ENCODE peak calls at places on chromosomes 12 and 14, in ten cellular contexts. One of them, this sample, is unnamed. For H3K4me1, the result is how much of the 10 kb centered on the place peaks cover.

GRCh38 chr12:108509806-108510205 is 5.3 kb upstream of the FICD start:
- DNase-seq in MM.1S: no peak
- DNase-seq in IMR-90: no peak
- DNase-seq in K562: no peak
- DNase-seq in A549: no peak
- DNase-seq in GM23338: no peak
- DNase-seq in fibroblast of lung: no peak
- DNase-seq in SK-N-SH: no peak
- DNase-seq in endothelial cell of umbilical vein: no peak
- DNase-seq in OCI-LY7: no peak
- DNase-seq in this sample: no peak

GRCh38 chr12:62895351-62895750 is 39.6 kb downstream of the PPM1H start:
- DNase-seq in SK-N-SH: no peak
- DNase-seq in IMR-90: no peak
- DNase-seq in GM23338: peak
- DNase-seq in MM.1S: no peak
- DNase-seq in fibroblast of lung: no peak
- DNase-seq in endothelial cell of umbilical vein: no peak
- DNase-seq in OCI-LY7: no peak
- DNase-seq in K562: no peak
- DNase-seq in A549: no peak
- DNase-seq in this sample: no peak

GRCh38 chr12:127209318-127209717 is 1057.7 kb upstream of the TMEM132C start:
- DNase-seq in K562: no peak
- DNase-seq in IMR-90: no peak
- DNase-seq in GM23338: no peak
- DNase-seq in SK-N-SH: no peak
- DNase-seq in A549: no peak
- DNase-seq in fibroblast of lung: no peak
- DNase-seq in endothelial cell of umbilical vein: no peak
- DNase-seq in MM.1S: no peak
- DNase-seq in OCI-LY7: no peak
- DNase-seq in this sample: no peak

GRCh38 chr12:5395443-5396401 is 36.2 kb upstream of the NTF3 start:
- DNase-seq in MM.1S: no peak
- DNase-seq in OCI-LY7: no peak
- DNase-seq in endothelial cell of umbilical vein: no peak
- DNase-seq in A549: no peak
- DNase-seq in IMR-90: no peak
- DNase-seq in K562: peak
- DNase-seq in GM23338: peak
- DNase-seq in fibroblast of lung: no peak
- DNase-seq in SK-N-SH: no peak
- DNase-seq in this sample: no peak

GRCh38 chr14:32129124-32129523 is 52.0 kb downstream of the ARHGAP5 start:
- DNase-seq in OCI-LY7: no peak
- DNase-seq in GM23338: no peak
- DNase-seq in SK-N-SH: no peak
- DNase-seq in endothelial cell of umbilical vein: no peak
- DNase-seq in MM.1S: no peak
- DNase-seq in K562: no peak
- DNase-seq in fibroblast of lung: peak
- DNase-seq in IMR-90: peak
- DNase-seq in A549: peak
- DNase-seq in this sample: no peak

GRCh38 chr14:37114039-37114438 is 58.4 kb downstream of the SLC25A21 start:
- DNase-seq in OCI-LY7: no peak
- DNase-seq in fibroblast of lung: peak
- DNase-seq in endothelial cell of umbilical vein: no peak
- DNase-seq in SK-N-SH: no peak
- DNase-seq in K562: no peak
- DNase-seq in GM23338: no peak
- DNase-seq in IMR-90: no peak
- DNase-seq in MM.1S: no peak
- DNase-seq in A549: peak
- DNase-seq in this sample: no peak

GRCh38 chr12:116717466-116718457 is 20.1 kb downstream of the SPRING1 start:
- DNase-seq in IMR-90: peak
- DNase-seq in OCI-LY7: no peak
- DNase-seq in A549: no peak
- DNase-seq in K562: no peak
- DNase-seq in fibroblast of lung: peak
- DNase-seq in GM23338: no peak
- DNase-seq in SK-N-SH: no peak
- DNase-seq in MM.1S: no peak
- DNase-seq in endothelial cell of umbilical vein: no peak
- DNase-seq in this sample: no peak

GRCh38 chr14:36177489-36177888 is 967 bp upstream of the PTCSC3 start:
- DNase-seq in fibroblast of lung: no peak
- DNase-seq in endothelial cell of umbilical vein: no peak
- DNase-seq in MM.1S: no peak
- DNase-seq in K562: no peak
- DNase-seq in GM23338: no peak
- DNase-seq in SK-N-SH: no peak
- DNase-seq in IMR-90: no peak
- DNase-seq in A549: no peak
- DNase-seq in OCI-LY7: no peak
- DNase-seq in this sample: no peak

GRCh38 chr12:32548691-32549412 is 130.2 kb upstream of the DNM1L start:
- DNase-seq in SK-N-SH: no peak
- DNase-seq in fibroblast of lung: peak
- DNase-seq in endothelial cell of umbilical vein: peak
- DNase-seq in IMR-90: peak
- DNase-seq in GM23338: no peak
- DNase-seq in OCI-LY7: no peak
- DNase-seq in K562: no peak
- DNase-seq in MM.1S: no peak
- DNase-seq in A549: no peak
- DNase-seq in this sample: no peak

GRCh38 chr12:121789800-121790748 is 3.4 kb downstream of the RHOF start:
- DNase-seq in OCI-LY7: peak
- DNase-seq in MM.1S: peak
- DNase-seq in endothelial cell of umbilical vein: no peak
- DNase-seq in SK-N-SH: no peak
- DNase-seq in K562: no peak
- DNase-seq in fibroblast of lung: no peak
- DNase-seq in A549: no peak
- DNase-seq in GM23338: peak
- DNase-seq in IMR-90: peak
- DNase-seq in this sample: peak

GRCh38 chr12:94240171-94240570 is 91.8 kb downstream of the PLXNC1 start:
- DNase-seq in GM23338: no peak
- DNase-seq in OCI-LY7: peak
- DNase-seq in K562: no peak
- DNase-seq in IMR-90: no peak
- DNase-seq in MM.1S: no peak
- DNase-seq in fibroblast of lung: no peak
- DNase-seq in endothelial cell of umbilical vein: no peak
- DNase-seq in A549: no peak
- DNase-seq in SK-N-SH: no peak
- DNase-seq in this sample: peak

GRCh38 chr14:68807987-68808386 is 15.1 kb upstream of the ZFP36L1 start:
- DNase-seq in SK-N-SH: peak
- DNase-seq in endothelial cell of umbilical vein: no peak
- DNase-seq in fibroblast of lung: no peak
- DNase-seq in IMR-90: no peak
- DNase-seq in GM23338: no peak
- DNase-seq in A549: no peak
- DNase-seq in OCI-LY7: no peak
- DNase-seq in K562: no peak
- DNase-seq in MM.1S: no peak
- DNase-seq in this sample: no peak

GRCh38 chr14:68810173-68811153 is 17.6 kb upstream of the ZFP36L1 start:
- DNase-seq in endothelial cell of umbilical vein: no peak
- DNase-seq in K562: no peak
- DNase-seq in OCI-LY7: no peak
- DNase-seq in A549: no peak
- DNase-seq in fibroblast of lung: no peak
- DNase-seq in MM.1S: no peak
- DNase-seq in SK-N-SH: peak
- DNase-seq in GM23338: no peak
- DNase-seq in IMR-90: no peak
- DNase-seq in this sample: no peak

GRCh38 chr14:68809524-68809923 is 16.7 kb upstream of the ZFP36L1 start:
- DNase-seq in fibroblast of lung: no peak
- DNase-seq in A549: no peak
- DNase-seq in MM.1S: no peak
- DNase-seq in OCI-LY7: no peak
- DNase-seq in GM23338: no peak
- DNase-seq in SK-N-SH: peak
- DNase-seq in IMR-90: no peak
- DNase-seq in endothelial cell of umbilical vein: no peak
- DNase-seq in K562: no peak
- DNase-seq in this sample: no peak

GRCh38 chr14:68807148-68807600 is 14.3 kb upstream of the ZFP36L1 start:
- DNase-seq in MM.1S: no peak
- DNase-seq in OCI-LY7: peak
- DNase-seq in IMR-90: peak
- DNase-seq in K562: peak
- DNase-seq in A549: peak
- DNase-seq in SK-N-SH: peak
- DNase-seq in GM23338: no peak
- DNase-seq in fibroblast of lung: peak
- DNase-seq in endothelial cell of umbilical vein: peak
- DNase-seq in this sample: peak

GRCh38 chr14:68808696-68809095 is 15.8 kb upstream of the ZFP36L1 start:
- DNase-seq in GM23338: no peak
- DNase-seq in A549: no peak
- DNase-seq in OCI-LY7: no peak
- DNase-seq in fibroblast of lung: no peak
- DNase-seq in MM.1S: no peak
- DNase-seq in IMR-90: no peak
- DNase-seq in SK-N-SH: peak
- DNase-seq in endothelial cell of umbilical vein: no peak
- DNase-seq in K562: no peak
- DNase-seq in this sample: no peak
- H3K4me1 ChIP-seq in GM23338: under half
- H3K4me1 ChIP-seq in A549: under half
- H3K4me1 ChIP-seq in OCI-LY7: under half
- H3K4me1 ChIP-seq in fibroblast of lung: under half
- H3K4me1 ChIP-seq in MM.1S: under half
- H3K4me1 ChIP-seq in IMR-90: under half
- H3K4me1 ChIP-seq in SK-N-SH: under half
- H3K4me1 ChIP-seq in endothelial cell of umbilical vein: under half
- H3K4me1 ChIP-seq in K562: under half
- H3K4me1 ChIP-seq in this sample: under half

GRCh38 chr12:106135781-106136180 is 3.0 kb downstream of the NUAK1 start:
- DNase-seq in K562: no peak
- DNase-seq in MM.1S: no peak
- DNase-seq in OCI-LY7: no peak
- DNase-seq in SK-N-SH: no peak
- DNase-seq in fibroblast of lung: peak
- DNase-seq in endothelial cell of umbilical vein: peak
- DNase-seq in IMR-90: peak
- DNase-seq in A549: peak
- DNase-seq in GM23338: no peak
- DNase-seq in this sample: no peak
- H3K4me2 ChIP-seq in K562: no peak
- H3K4me2 ChIP-seq in MM.1S: peak
- H3K4me2 ChIP-seq in OCI-LY7: no peak
- H3K4me2 ChIP-seq in SK-N-SH: peak
- H3K4me2 ChIP-seq in fibroblast of lung: peak
- H3K4me2 ChIP-seq in endothelial cell of umbilical vein: peak
- H3K4me2 ChIP-seq in IMR-90: peak
- H3K4me2 ChIP-seq in A549: peak
- H3K4me2 ChIP-seq in GM23338: peak
- H3K4me2 ChIP-seq in this sample: no peak

GRCh38 chr12:133202493-133203343 is 21.4 kb downstream of the ZNF268 start:
- DNase-seq in K562: no peak
- DNase-seq in endothelial cell of umbilical vein: no peak
- DNase-seq in fibroblast of lung: peak
- DNase-seq in OCI-LY7: peak
- DNase-seq in GM23338: peak
- DNase-seq in A549: peak
- DNase-seq in SK-N-SH: no peak
- DNase-seq in IMR-90: no peak
- DNase-seq in MM.1S: no peak
- DNase-seq in this sample: no peak
- H3K4me3 ChIP-seq in K562: no peak
- H3K4me3 ChIP-seq in endothelial cell of umbilical vein: no peak
- H3K4me3 ChIP-seq in fibroblast of lung: no peak
- H3K4me3 ChIP-seq in OCI-LY7: no peak
- H3K4me3 ChIP-seq in GM23338: peak
- H3K4me3 ChIP-seq in A549: no peak
- H3K4me3 ChIP-seq in SK-N-SH: no peak
- H3K4me3 ChIP-seq in IMR-90: no peak
- H3K4me3 ChIP-seq in MM.1S: no peak
- H3K4me3 ChIP-seq in this sample: peak

DNA sequence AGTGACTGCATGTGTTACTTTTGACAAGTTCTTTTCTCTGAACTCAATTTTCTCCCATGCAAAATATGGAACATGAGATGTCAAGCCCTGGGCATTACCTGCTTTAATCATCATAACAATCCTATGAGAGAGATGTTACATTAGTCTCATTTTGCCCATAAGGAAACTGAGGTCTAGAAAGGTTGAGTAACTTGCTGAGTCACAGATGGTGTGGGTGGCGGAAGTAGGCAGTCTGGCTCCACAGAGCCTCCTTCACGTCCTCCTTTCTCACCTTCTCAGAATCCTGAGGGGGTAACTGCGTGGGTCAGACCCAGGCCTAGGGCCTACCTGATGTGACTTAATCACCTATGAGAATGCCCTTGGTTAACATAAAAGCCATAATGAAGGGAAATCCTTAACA is 50.7 kb downstream of the TMTC1 start:
- DNase-seq in K562: no peak
- DNase-seq in SK-N-SH: no peak
- DNase-seq in IMR-90: peak
- DNase-seq in GM23338: no peak
- DNase-seq in endothelial cell of umbilical vein: no peak
- DNase-seq in OCI-LY7: no peak
- DNase-seq in fibroblast of lung: peak
- DNase-seq in A549: no peak
- DNase-seq in MM.1S: no peak
- DNase-seq in this sample: no peak
- H3K4me1 ChIP-seq in K562: under half
- H3K4me1 ChIP-seq in SK-N-SH: under half
- H3K4me1 ChIP-seq in IMR-90: under half
- H3K4me1 ChIP-seq in GM23338: under half
- H3K4me1 ChIP-seq in endothelial cell of umbilical vein: under half
- H3K4me1 ChIP-seq in OCI-LY7: under half
- H3K4me1 ChIP-seq in fibroblast of lung: under half
- H3K4me1 ChIP-seq in A549: under half
- H3K4me1 ChIP-seq in MM.1S: under half
- H3K4me1 ChIP-seq in this sample: under half

GRCh38 chr14:64970041-64970440 is 2.1 kb downstream of the RAB15 start:
- DNase-seq in IMR-90: no peak
- DNase-seq in K562: no peak
- DNase-seq in MM.1S: no peak
- DNase-seq in A549: no peak
- DNase-seq in SK-N-SH: no peak
- DNase-seq in OCI-LY7: no peak
- DNase-seq in endothelial cell of umbilical vein: no peak
- DNase-seq in GM23338: no peak
- DNase-seq in fibroblast of lung: no peak
- DNase-seq in this sample: no peak
- H3K4me2 ChIP-seq in IMR-90: no peak
- H3K4me2 ChIP-seq in K562: no peak
- H3K4me2 ChIP-seq in MM.1S: peak
- H3K4me2 ChIP-seq in A549: peak
- H3K4me2 ChIP-seq in SK-N-SH: no peak
- H3K4me2 ChIP-seq in OCI-LY7: no peak
- H3K4me2 ChIP-seq in endothelial cell of umbilical vein: no peak
- H3K4me2 ChIP-seq in GM23338: peak
- H3K4me2 ChIP-seq in fibroblast of lung: no peak
- H3K4me2 ChIP-seq in this sample: no peak

This sample was measured in Karpas-422.